ENCODE peak calls at places on chromosomes 7 and 10, in four cellular contexts. E is naive thymus-derived CD4-positive, alpha-beta T cell; A is PC-3; P is tibial nerve. W is an unnamed sample.

GRCh38 chr7:55574062-55574717 is 1.9 kb upstream of the VOPP1 start:
- DNase-seq in P (no peak), E (no peak), A (no peak), W (no peak)

GRCh38 chr10:71234970-71235681 is 22.8 kb downstream of the UNC5B start:
- DNase-seq in P (no peak), E (no peak), A (no peak), W (peak; percentile 85)

GRCh38 chr10:3195706-3196105 is 23.1 kb upstream of the PITRM1 start:
- DNase-seq in P (no peak), A (no peak), E (no peak), W (no peak)

GRCh38 chr7:128123291-128124037 is 92.2 kb upstream of the LRRC4 start:
- DNase-seq in A (no peak), P (no peak), E (no peak), W (peak; percentile 27)

GRCh38 chr10:100713859-100714565 is 31.4 kb upstream of the PAX2 start:
- DNase-seq in P (no peak), A (no peak), E (no peak), W (no peak)

GRCh38 chr10:22325272-22325947 is 4.5 kb downstream of the BMI1 start:
- DNase-seq in E (peak; percentile 64), A (peak; percentile 71), P (peak; percentile 46), W (peak; percentile 55)

GRCh38 chr10:1942478-1942877 is 205.2 kb upstream of the ADARB2 start:
- DNase-seq in A (no peak), E (no peak), P (no peak), W (no peak)

GRCh38 chr10:78765726-78766335 is 302.9 kb upstream of the ZMIZ1 start:
- DNase-seq in A (no peak), E (no peak), P (no peak), W (peak; percentile 49)

GRCh38 chr7:17773289-17773626 is 167.0 kb downstream of the SNX13 start:
- DNase-seq in P (peak; percentile 22), A (peak; percentile 76), E (no peak), W (no peak)

GRCh38 chr7:102255501-102255900 is 31.2 kb upstream of the SH2B2 start:
- DNase-seq in E (no peak), A (no peak), P (no peak), W (no peak)

GRCh38 chr7:88167223-88167622 is 52.6 kb downstream of the SRI start:
- DNase-seq in A (no peak), E (no peak), P (no peak), W (no peak)

GRCh38 chr7:158137516-158138328 is 449.9 kb downstream of the PTPRN2 start:
- DNase-seq in P (no peak), A (no peak), E (no peak), W (no peak)

GRCh38 chr10:4767033-4767814 is 58.8 kb upstream of the AKR1E2 start:
- DNase-seq in A (peak; percentile 52), E (no peak), P (peak; percentile 49), W (no peak)

GRCh38 chr7:26976840-26977239 is 112.5 kb upstream of the SKAP2 start:
- DNase-seq in A (no peak), P (no peak), E (no peak), W (no peak)

GRCh38 chr10:19832624-19833507 is 16.6 kb downstream of the PLXDC2 start:
- DNase-seq in P (no peak), E (no peak), A (no peak), W (no peak)

GRCh38 chr10:6201511-6201975 is 1.2 kb upstream of the PFKFB3 start:
- DNase-seq in E (peak; percentile 53), A (peak; percentile 67), P (peak; percentile 40), W (peak; percentile 78)

GRCh38 chr10:131790021-131790420 is 110.8 kb upstream of the PPP2R2D start:
- DNase-seq in E (no peak), P (no peak), A (peak; percentile 1), W (peak; percentile 24)

GRCh38 chr7:8109196-8110022 is 140.8 kb downstream of the GLCCI1 start:
- DNase-seq in P (no peak), E (no peak), A (peak; percentile 60), W (no peak)

GRCh38 chr10:131559450-131559911 is 248.0 kb upstream of the TCERG1L start:
- DNase-seq in E (no peak), P (no peak), A (no peak), W (no peak)

GRCh38 chr10:97116534-97117162 is 69.1 kb downstream of the SLIT1 start:
- DNase-seq in E (no peak), P (no peak), A (no peak), W (no peak)

GRCh38 chr7:100162874-100163533 is 4.5 kb upstream of the TRAPPC14 start:
- DNase-seq in P (no peak), E (no peak), A (peak; percentile 66), W (no peak)

GRCh38 chr7:102456327-102456726 is 8.3 kb downstream of the ALKBH4 start:
- DNase-seq in P (no peak), A (peak; percentile 67), E (no peak), W (no peak)

GRCh38 chr10:128068398-128069285 is 57.6 kb downstream of the MKI67 start:
- DNase-seq in A (no peak), E (no peak), P (no peak), W (peak; percentile 54)

GRCh38 chr10:29304259-29305030 is 15.6 kb downstream of the LYZL1 start:
- DNase-seq in A (peak; percentile 74), P (peak; percentile 90), E (no peak), W (peak; percentile 70)

GRCh38 chr7:25638042-25638441 is 409.8 kb upstream of the NPVF start:
- DNase-seq in P (peak; percentile 33), E (no peak), A (no peak), W (no peak)

GRCh38 chr10:30750971-30751677 is 121.6 kb upstream of the LYZL2 start:
- DNase-seq in P (no peak), E (no peak), A (no peak), W (no peak)

GRCh38 chr10:117174439-117175214 is 22.7 kb upstream of the KCNK18 start:
- DNase-seq in P (peak; percentile 85), E (peak; percentile 64), A (peak; percentile 92), W (peak; percentile 76)

GRCh38 chr7:57867884-57868701 is 418.1 kb downstream of the ZNF716 start:
- DNase-seq in A (peak; percentile 33), E (no peak), P (no peak), W (no peak)

GRCh38 chr10:131693766-131694165 is 207.0 kb upstream of the PPP2R2D start:
- DNase-seq in P (no peak), E (no peak), A (no peak), W (no peak)

GRCh38 chr10:129537178-129537577 is 70.1 kb downstream of the MGMT start:
- DNase-seq in E (no peak), P (no peak), A (no peak), W (no peak)

GRCh38 chr10:32958085-32958991 is at the start of gene ITGB1:
- DNase-seq in A (peak; percentile 100), E (peak; percentile 79), P (peak; percentile 88), W (peak; percentile 98)

GRCh38 chr10:32958992-32959703 is 1.1 kb upstream of the ITGB1 start:
- DNase-seq in P (no peak), A (peak; percentile 46), E (no peak), W (no peak)

GRCh38 chr10:32956365-32957197 is 1.4 kb downstream of the ITGB1 start:
- DNase-seq in E (no peak), A (peak; percentile 34), P (no peak), W (no peak)

GRCh38 chr10:32955790-32956189 is 2.2 kb downstream of the ITGB1 start:
- DNase-seq in A (no peak), E (no peak), P (no peak), W (no peak)

DNA sequence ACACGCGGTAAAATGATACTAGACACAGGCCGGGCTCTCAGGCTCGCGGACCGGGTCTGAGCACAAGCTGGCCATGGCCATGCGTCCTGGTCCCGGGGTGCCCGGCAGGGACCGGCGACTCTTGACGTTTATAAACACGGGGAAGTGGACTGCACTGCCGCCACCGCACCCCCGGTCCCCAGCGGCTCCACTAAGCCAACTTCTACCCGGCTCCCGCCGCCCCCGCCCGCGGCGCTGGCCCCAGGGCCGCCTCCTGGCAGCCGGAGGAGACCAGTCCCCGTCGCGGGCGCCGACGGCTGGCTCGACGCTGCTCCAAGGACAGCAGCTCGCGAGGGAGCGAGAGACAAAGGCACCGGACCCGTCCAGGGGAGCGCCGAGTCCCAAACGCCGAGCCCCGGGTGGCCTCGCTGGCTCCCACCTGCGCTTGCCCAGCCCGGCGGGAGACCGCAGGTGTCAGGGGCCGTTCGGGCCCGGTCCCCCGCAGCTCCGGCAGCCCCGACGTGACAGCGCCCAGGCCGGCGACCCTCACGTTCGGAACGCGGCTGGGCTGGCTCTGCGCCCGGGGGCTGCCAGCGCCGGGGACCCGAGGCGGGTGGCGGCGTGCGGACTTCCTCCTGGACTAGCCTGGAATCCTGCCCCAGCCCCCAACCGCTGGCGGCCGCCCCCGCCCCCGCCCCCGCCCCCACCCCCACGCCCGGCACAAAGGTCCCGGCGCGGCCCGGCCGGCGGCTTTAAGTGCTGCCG is 517 bp downstream of the ITGB1 start:
- DNase-seq in A (peak; percentile 48), P (no peak), E (peak; percentile 37), W (peak; percentile 55)
- H3K36me3 ChIP-seq in A (peaks cover 36% of the 10 kb centered on the region), P (no peaks in the 10 kb centered on the region), E (no peaks in the 10 kb centered on the region), W (no peaks in the 10 kb centered on the region)

DNA sequence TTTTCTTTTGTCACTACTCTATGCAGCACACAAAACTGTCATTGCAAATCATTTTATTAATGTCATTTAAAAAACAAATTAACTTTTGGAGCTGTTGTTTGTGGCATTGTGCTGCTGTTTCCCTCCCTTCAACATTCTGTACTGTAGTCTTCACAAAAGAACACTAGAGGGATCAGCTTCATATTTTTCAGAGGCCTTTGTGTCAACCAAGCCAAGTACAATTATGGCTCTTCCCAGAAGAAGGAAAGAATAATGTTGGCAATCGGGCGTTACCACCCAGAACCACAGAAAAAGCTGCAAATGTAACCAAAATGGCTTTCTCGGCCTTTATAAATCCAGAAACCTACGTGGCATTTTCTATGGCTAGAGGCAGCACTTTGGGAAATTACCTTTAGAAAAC is 98.9 kb upstream of the COL1A2 start:
- DNase-seq in P (no peak), A (peak; percentile 63), E (no peak), W (no peak)
- H3K4me3 ChIP-seq in P (no peak overlapping the region), A (no peak overlapping the region), E (no peak overlapping the region), W (peak overlapping the region; percentile 35)

GRCh38 chr10:11175823-11176243 is 158.2 kb downstream of the CELF2 start:
- DNase-seq in A (no peak), P (peak; percentile 43), E (no peak), W (no peak)
- H3K4me1 ChIP-seq in A (no peaks in the 10 kb centered on the region), P (no peaks in the 10 kb centered on the region), E (peaks cover 98% of the 10 kb centered on the region), W (no peaks in the 10 kb centered on the region)

GRCh38 chr10:43194861-43195260 is 56.6 kb downstream of the CSGALNACT2 start:
- DNase-seq in E (no peak), P (no peak), A (no peak), W (peak; percentile 52)
- H3K36me3 ChIP-seq in E (no peaks in the 10 kb centered on the region), P (peaks cover 56% of the 10 kb centered on the region), A (no peaks in the 10 kb centered on the region), W (peaks cover 19% of the 10 kb centered on the region)

DNA sequence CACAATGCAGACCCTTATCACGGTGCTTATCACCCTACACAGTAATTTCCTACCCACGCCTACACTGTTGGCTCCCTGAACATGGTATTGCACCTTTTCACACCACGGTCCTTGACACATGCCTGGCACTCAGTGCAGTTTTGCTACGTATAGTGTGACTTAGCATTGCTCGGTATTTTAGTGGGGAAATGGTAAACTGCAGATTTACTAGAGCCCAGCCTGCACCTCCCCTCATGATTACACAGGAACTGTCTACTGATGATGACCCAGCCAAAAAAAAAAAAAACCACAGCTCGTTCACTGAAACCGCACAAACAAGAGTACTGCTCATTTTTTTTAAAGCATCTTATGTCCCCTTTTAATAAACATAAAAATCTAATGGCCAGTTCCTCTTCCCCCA is 124.2 kb upstream of the ZNF746 start:
- DNase-seq in A (no peak), P (no peak), E (no peak), W (no peak)
- H3K4me3 ChIP-seq in A (no peak overlapping the region), P (no peak overlapping the region), E (no peak overlapping the region), W (no peak overlapping the region)

GRCh38 chr10:34449836-34450235 is 365.3 kb downstream of the PARD3 start:
- DNase-seq in A (no peak), E (no peak), P (no peak), W (no peak)

GRCh38 chr10:34454590-34455289 is 360.4 kb downstream of the PARD3 start:
- DNase-seq in E (no peak), P (no peak), A (no peak), W (no peak)
- H3K4me1 ChIP-seq in E (no peaks in the 10 kb centered on the region), P (no peaks in the 10 kb centered on the region), A (no peaks in the 10 kb centered on the region), W (no peaks in the 10 kb centered on the region)

W was measured in tibial artery.